ENCODE peak calls at places on chromosomes 12 and 14, in eight cellular contexts. E is neuronal stem cell, S is mesendoderm, Z is aorta, L is ovary, H is Peyer's patch, X is uterus, Q is OCI-LY7. D is an unnamed sample. For H3K36me3, the result is how much of the 10 kb centered on the place peaks cover.

GRCh38 chr12:110907583-110907982 is 12.8 kb downstream of the MYL2 start:
- DNase-seq in Z (no peak), H (no peak), Q (no peak), S (no peak), L (no peak), X (no peak), E (no peak), D (no peak)

GRCh38 chr14:34699873-34700621 is 14.3 kb downstream of the CFL2 start:
- DNase-seq in Q (no peak), H (no peak), E (no peak), Z (no peak), L (no peak), X (no peak), S (no peak), D (no peak)

GRCh38 chr14:95290021-95290420 is 29.7 kb downstream of the CLMN start:
- DNase-seq in Q (no peak), S (no peak), L (no peak), E (no peak), X (no peak), H (no peak), Z (no peak), D (no peak)

GRCh38 chr12:123790901-123791486 is 28.9 kb downstream of the DNAH10 start:
- DNase-seq in E (no peak), L (no peak), H (no peak), Q (no peak), X (no peak), S (no peak), Z (no peak), D (no peak)

GRCh38 chr14:85131523-85131922 is 398.4 kb upstream of the FLRT2 start:
- DNase-seq in E (no peak), H (no peak), Z (no peak), L (no peak), S (peak), X (no peak), Q (peak), D (no peak)

GRCh38 chr12:113152835-113153814 is 3.6 kb downstream of the CFAP73 start:
- DNase-seq in S (peak), X (no peak), L (peak), E (no peak), Z (peak), Q (peak), H (peak), D (peak)

GRCh38 chr14:101855958-101856357 is 94.4 kb downstream of the PPP2R5C start:
- DNase-seq in Q (no peak), S (no peak), X (no peak), Z (no peak), H (no peak), E (no peak), L (no peak), D (no peak)

GRCh38 chr14:74920281-74920680 is 2.8 kb downstream of the RPS6KL1 start:
- DNase-seq in H (no peak), L (no peak), Q (no peak), S (no peak), Z (peak), E (no peak), X (no peak), D (no peak)

GRCh38 chr14:62462996-62463395 is 582.3 kb downstream of the KCNH5 start:
- DNase-seq in Z (no peak), X (no peak), E (no peak), H (no peak), S (peak), L (no peak), Q (no peak), D (no peak)

GRCh38 chr14:63564318-63564717 is 21.1 kb upstream of the PPP2R5E start:
- DNase-seq in E (no peak), L (no peak), S (no peak), Z (no peak), Q (no peak), H (no peak), X (no peak), D (no peak)

DNA sequence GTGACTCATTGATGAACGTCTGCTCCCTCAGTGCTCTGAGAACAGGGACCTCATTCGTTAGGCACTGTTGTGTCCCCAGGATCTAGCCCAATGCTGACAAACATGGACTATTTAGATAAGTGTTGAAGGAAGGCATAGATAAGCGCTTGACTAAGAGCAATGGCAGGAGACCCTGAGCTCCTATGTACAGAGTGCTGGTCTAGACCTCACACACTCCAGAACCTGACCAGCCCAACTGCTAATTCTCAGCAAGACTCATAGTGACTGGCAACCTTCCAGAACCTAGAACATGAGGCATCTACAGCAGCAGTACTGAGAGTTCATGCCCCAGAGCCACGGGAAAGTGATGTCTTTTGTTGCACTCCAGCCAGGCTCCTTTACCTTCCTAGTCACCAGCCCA is 69.2 kb downstream of the CRACR2A start:
- DNase-seq in Z (no peak), H (no peak), X (no peak), S (no peak), Q (no peak), L (no peak), E (no peak), D (no peak)
- H3K36me3 ChIP-seq in Z (under half), H (under half), X (under half), S (under half), Q (under half), L (under half), E (under half), D (under half)

GRCh38 chr12:4369548-4369947 is 10.0 kb downstream of the FGF23 start:
- DNase-seq in S (no peak), E (no peak), Q (no peak), X (no peak), H (no peak), Z (no peak), L (no peak), D (no peak)

GRCh38 chr12:4372653-4373052 is 6.9 kb downstream of the FGF23 start:
- DNase-seq in L (no peak), S (no peak), Q (no peak), X (no peak), E (no peak), Z (no peak), H (no peak), D (no peak)

GRCh38 chr12:4366090-4366489 is 13.4 kb downstream of the FGF23 start:
- DNase-seq in Q (no peak), S (no peak), L (no peak), X (no peak), H (no peak), Z (no peak), E (no peak), D (no peak)

DNA sequence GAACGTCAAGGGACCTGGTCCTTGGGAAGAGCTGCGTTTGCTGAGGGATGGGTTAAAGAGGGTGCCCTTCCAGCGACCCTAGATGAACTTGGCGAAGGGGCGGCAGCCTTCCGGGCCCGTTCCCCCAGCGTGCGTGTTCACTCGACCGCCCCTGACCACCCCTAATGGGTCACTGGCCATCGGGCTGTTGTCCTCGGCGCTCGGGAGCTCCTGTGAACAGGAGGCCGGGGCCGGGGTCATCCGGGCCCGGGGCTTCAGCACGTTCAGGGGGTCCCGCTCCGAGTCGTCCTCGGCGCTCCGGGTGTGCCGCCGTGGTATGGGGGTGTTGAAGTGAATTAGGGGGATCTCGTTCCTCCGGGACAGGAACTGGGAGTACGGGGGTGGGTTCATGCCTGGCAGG is 9.2 kb downstream of the FGF23 start:
- DNase-seq in Q (no peak), Z (no peak), H (no peak), S (no peak), X (no peak), L (no peak), E (no peak), D (no peak)
- H3K27ac ChIP-seq in Q (no peak), Z (no peak), H (no peak), S (no peak), X (no peak), L (no peak), E (no peak), D (no peak)

GRCh38 chr14:100540926-100541620 is 46.1 kb downstream of the BEGAIN start:
- DNase-seq in Q (no peak), X (no peak), E (no peak), Z (peak), L (no peak), S (no peak), H (no peak), D (no peak)
- H3K36me3 ChIP-seq in Q (under half), X (under half), E (under half), Z (under half), L (under half), S (under half), H (under half), D (under half)

GRCh38 chr12:64691793-64692583 is 67.2 kb downstream of the GNS start:
- DNase-seq in X (no peak), H (no peak), Q (no peak), E (peak), Z (no peak), L (no peak), S (peak), D (no peak)
- H3K27ac ChIP-seq in X (no peak), H (no peak), Q (no peak), E (peak), Z (no peak), L (no peak), S (peak), D (peak)